ENCODE peak calls at places on chromosome 13, in five cellular contexts. U is NCI-H1930; H is AG10803; C is CD8-positive, alpha-beta T cell; V is cardiac fibroblast. W is an unnamed sample.
A peak's percentile ranks its signal among the peaks of the same experiment; 100 is the strongest.

GRCh38 chr13:30355405-30355741 is 48.0 kb upstream of the KATNAL1 start:
- DNase-seq in U (no peak), H (no peak), C (peak; percentile 60), V (no peak), W (no peak)

GRCh38 chr13:51832471-51833152 is 12.4 kb downstream of the TMEM272 start:
- DNase-seq in U (no peak), H (peak; percentile 35), C (peak; percentile 64), V (peak; percentile 36), W (no peak)

GRCh38 chr13:24076124-24076523 is 84.4 kb upstream of the SPATA13 start:
- DNase-seq in U (no peak), H (no peak), C (no peak), V (no peak), W (no peak)

GRCh38 chr13:85508683-85509329 is 290.4 kb downstream of the SLITRK6 start:
- DNase-seq in U (no peak), H (no peak), C (no peak), V (no peak), W (no peak)

GRCh38 chr13:39530996-39531395 is 72.0 kb downstream of the LHFPL6 start:
- DNase-seq in U (no peak), H (peak; percentile 40), C (no peak), V (peak; percentile 46), W (no peak)

GRCh38 chr13:80263745-80264513 is 77.0 kb downstream of the SPRY2 start:
- DNase-seq in U (no peak), H (no peak), C (no peak), V (no peak), W (no peak)

GRCh38 chr13:111387026-111387871 is 66.8 kb downstream of the TEX29 start:
- DNase-seq in U (no peak), H (no peak), C (no peak), V (no peak), W (no peak)

GRCh38 chr13:73757471-73758233 is 376.6 kb downstream of the KLF12 start:
- DNase-seq in U (no peak), H (peak; percentile 74), C (no peak), V (no peak), W (no peak)

GRCh38 chr13:36986462-36987240 is 12.5 kb downstream of the ALG5 start:
- DNase-seq in U (no peak), H (peak; percentile 2), C (no peak), V (peak; percentile 34), W (no peak)

GRCh38 chr13:27573265-27573664 is 47.1 kb downstream of the LNX2 start:
- DNase-seq in U (no peak), H (peak; percentile 4), C (no peak), V (peak; percentile 77), W (no peak)

W was measured in C1 segment of cervical spinal cord.